ENCODE peak calls at places on chromosomes 5 and 9, in eight cellular contexts. E is nephron progenitor cell, Q is heart left ventricle, J is fibroblast of the aortic adventitia, S is Panc1, A is upper lobe of left lung, G is GM12865, K is tibial artery. R is an unnamed sample.

GRCh38 chr9:21505425-21506179 is 23.5 kb upstream of the IFNE start:
- DNase-seq in K (no peak), J (no peak), A (no peak), S (no peak), Q (no peak), G (no peak), E (no peak), R (no peak)

GRCh38 chr5:76717222-76718083 is 1.5 kb downstream of the F2R start:
- DNase-seq in Q (no peak), G (no peak), A (no peak), K (no peak), E (no peak), S (no peak), J (peak; percentile 38), R (no peak)

GRCh38 chr5:21701317-21701716 is 1151.8 kb downstream of the CDH12 start:
- DNase-seq in K (no peak), G (no peak), A (no peak), S (no peak), E (no peak), J (no peak), Q (no peak), R (no peak)

GRCh38 chr5:114367029-114367428 is 5.2 kb downstream of the KCNN2 start:
- DNase-seq in G (no peak), E (no peak), K (no peak), S (no peak), Q (no peak), A (no peak), J (no peak), R (no peak)

GRCh38 chr5:75933489-75933888 is 149.7 kb upstream of the SV2C start:
- DNase-seq in G (no peak), A (no peak), S (no peak), K (no peak), Q (no peak), J (no peak), E (no peak), R (no peak)

GRCh38 chr5:34863947-34864346 is 25.0 kb downstream of the TTC23L start:
- DNase-seq in K (no peak), J (no peak), E (no peak), S (no peak), G (no peak), A (no peak), Q (no peak), R (no peak)

GRCh38 chr5:92390657-92391056 is 1007.5 kb upstream of the ARRDC3 start:
- DNase-seq in G (no peak), K (no peak), S (no peak), Q (no peak), A (no peak), J (no peak), E (no peak), R (no peak)

GRCh38 chr9:110622368-110622767 is 42.8 kb upstream of the SVEP1 start:
- DNase-seq in Q (no peak), A (no peak), E (no peak), J (no peak), G (no peak), K (no peak), S (no peak), R (no peak)

GRCh38 chr5:78361226-78361993 is 993 bp downstream of the SCAMP1 start:
- DNase-seq in A (no peak), G (peak; percentile 16), J (peak; percentile 77), S (peak; percentile 36), K (peak; percentile 45), E (peak; percentile 7), Q (peak; percentile 63), R (no peak)

GRCh38 chr5:133391349-133392136 is 220.8 kb downstream of the FSTL4 start:
- DNase-seq in Q (no peak), A (no peak), S (no peak), J (no peak), G (no peak), E (no peak), K (no peak), R (no peak)

GRCh38 chr9:37026085-37026935 is 7.8 kb downstream of the PAX5 start:
- DNase-seq in Q (no peak), K (no peak), G (peak; percentile 53), E (peak; percentile 22), A (peak; percentile 82), S (no peak), J (no peak), R (no peak)

GRCh38 chr9:129333961-129334743 is 156.1 kb upstream of the IER5L start:
- DNase-seq in G (no peak), S (peak; percentile 52), A (peak; percentile 95), K (peak; percentile 93), Q (peak; percentile 92), E (peak; percentile 80), J (peak; percentile 98), R (no peak)

GRCh38 chr5:138444078-138444773 is 5.4 kb downstream of the REEP2 start:
- DNase-seq in G (no peak), S (no peak), A (no peak), J (no peak), Q (no peak), E (no peak), K (no peak), R (no peak)

GRCh38 chr9:136686794-136687711 is at the start of gene AGPAT2:
- DNase-seq in A (peak; percentile 96), J (peak; percentile 32), E (peak; percentile 81), S (no peak), G (peak; percentile 82), Q (peak; percentile 86), K (peak; percentile 63), R (peak; percentile 39)

GRCh38 chr5:159184858-159185381 is 24.4 kb downstream of the RNF145 start:
- DNase-seq in S (no peak), J (peak; percentile 79), E (peak; percentile 4), G (peak; percentile 35), Q (no peak), A (no peak), K (no peak), R (no peak)

GRCh38 chr9:83013261-83013610 is 49.7 kb downstream of the RASEF start:
- DNase-seq in G (no peak), S (no peak), E (no peak), A (no peak), K (no peak), Q (no peak), J (no peak), R (no peak)

DNA sequence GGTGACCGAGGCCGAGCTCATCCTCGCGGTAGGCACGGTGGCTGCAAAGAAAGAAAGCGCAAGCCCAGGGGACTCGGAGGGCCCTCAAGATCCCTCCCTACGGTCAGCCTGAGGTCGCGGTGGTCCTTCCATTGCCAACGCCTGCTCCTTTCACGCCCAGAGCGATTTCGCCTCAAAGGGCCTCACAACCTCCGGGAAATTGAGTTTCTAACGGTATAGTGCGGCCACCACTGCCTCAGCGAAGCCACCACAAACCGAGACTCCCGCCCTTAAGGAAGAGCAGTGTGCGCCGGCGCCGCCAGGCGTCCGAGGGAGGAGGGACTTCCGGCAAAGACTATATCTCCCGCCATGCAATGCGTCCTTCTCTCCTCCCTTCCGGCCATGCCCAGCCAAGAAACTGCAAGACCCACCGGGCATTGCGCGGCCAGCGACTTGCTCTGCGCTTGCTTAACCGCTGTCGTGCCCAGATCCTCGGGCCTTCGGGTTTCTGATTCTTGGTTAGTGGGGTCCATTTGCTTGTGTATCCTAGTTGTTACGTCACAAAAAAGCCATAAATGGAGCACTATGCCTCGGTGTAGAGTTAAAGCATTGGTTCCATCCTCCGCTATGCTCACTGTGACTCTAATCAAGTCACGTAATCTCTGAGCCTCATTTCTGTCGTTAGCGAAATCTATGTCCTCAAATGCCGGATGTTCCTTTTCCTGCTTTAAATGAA is at the start of gene HAUS6:
- DNase-seq in G (peak; percentile 99), J (peak; percentile 97), A (peak; percentile 97), E (peak; percentile 84), Q (peak; percentile 97), S (peak; percentile 66), K (peak; percentile 96), R (peak; percentile 88)
- TF ChIP-seq CTCF in G (peak; percentile 32), J (peak; percentile 78), A (peak; percentile 94), E (peak; percentile 45), Q (peak; percentile 43), S (no peak), K (peak; percentile 65), R (no peak)

GRCh38 chr5:105508519-105508918 is 1945.9 kb upstream of the NUDT12 start:
- DNase-seq in J (no peak), E (no peak), S (no peak), G (no peak), A (no peak), K (no peak), Q (no peak), R (no peak)

GRCh38 chr5:105503950-105504349 is 1941.4 kb upstream of the NUDT12 start:
- DNase-seq in K (no peak), S (no peak), Q (no peak), A (no peak), G (no peak), E (no peak), J (no peak), R (no peak)

GRCh38 chr5:105501315-105501714 is 1938.7 kb upstream of the NUDT12 start:
- DNase-seq in Q (no peak), G (no peak), S (no peak), E (no peak), A (no peak), J (no peak), K (no peak), R (no peak)

DNA sequence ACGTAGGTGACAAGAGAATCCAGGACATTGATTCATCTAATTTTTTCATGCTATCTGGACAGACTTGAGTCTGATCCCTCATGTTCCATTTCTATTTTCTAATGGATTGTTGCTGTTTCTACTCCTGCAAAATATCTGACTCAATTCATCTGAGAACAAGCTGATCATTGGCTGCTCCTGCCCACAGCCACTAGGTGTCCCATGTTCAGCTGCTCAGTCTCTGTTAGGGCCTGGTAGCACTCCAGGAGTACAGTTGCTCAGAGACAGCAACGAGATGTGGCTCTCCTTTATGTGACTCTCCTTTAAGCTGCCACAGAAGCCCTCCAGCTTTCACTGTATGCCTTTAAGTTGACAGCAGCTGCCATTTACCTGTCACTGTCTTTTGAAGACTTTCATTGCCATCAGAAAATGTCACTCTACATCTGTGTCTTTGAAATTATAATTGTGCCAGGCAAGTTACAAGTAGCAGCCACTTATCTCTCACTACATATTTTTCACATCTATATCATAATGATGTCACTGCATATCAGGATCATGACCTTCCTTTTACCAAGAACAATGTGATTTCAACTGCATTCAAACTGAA is 1944.2 kb upstream of the NUDT12 start:
- DNase-seq in K (no peak), S (no peak), A (no peak), J (no peak), Q (no peak), G (peak; percentile 9), E (peak; percentile 8), R (no peak)
- TF ChIP-seq CTCF in K (no peak), S (peak; percentile 55), A (no peak), J (no peak), Q (no peak), G (peak; percentile 28), E (peak; percentile 31), R (no peak)

DNA sequence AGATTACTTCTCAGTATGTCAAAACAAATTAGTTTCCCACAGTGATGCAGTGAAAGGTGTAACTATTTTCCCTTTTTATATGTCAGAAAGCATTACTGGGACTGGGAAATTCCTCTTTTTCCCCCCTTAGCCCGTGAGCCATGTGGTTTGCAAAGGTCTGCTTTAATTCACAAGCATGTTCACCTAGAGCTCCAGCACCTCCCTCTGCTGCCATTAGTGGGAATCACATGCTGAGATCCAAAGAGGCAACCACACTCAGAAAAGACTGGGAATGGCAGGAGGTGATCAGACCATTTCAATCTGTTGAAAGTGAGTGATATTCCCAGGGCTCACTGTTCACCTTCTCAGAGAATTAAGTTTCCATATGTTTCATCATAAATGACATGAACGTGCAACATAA is 703.7 kb upstream of the WWC1 start:
- DNase-seq in S (no peak), G (no peak), Q (no peak), E (peak; percentile 38), K (no peak), A (no peak), J (peak; percentile 20), R (no peak)
- TF ChIP-seq CTCF in S (peak; percentile 73), G (peak; percentile 9), Q (peak; percentile 12), E (peak; percentile 69), K (no peak), A (no peak), J (peak; percentile 65), R (no peak)

GRCh38 chr9:121598167-121599000 is 53.0 kb upstream of the DAB2IP start:
- DNase-seq in E (peak; percentile 90), K (peak; percentile 38), J (peak; percentile 55), G (no peak), S (no peak), Q (peak; percentile 86), A (peak; percentile 89), R (no peak)
- TF ChIP-seq CTCF in E (no peak), K (peak; percentile 39), J (peak; percentile 35), G (no peak), S (no peak), Q (peak; percentile 39), A (peak; percentile 33), R (no peak)